ENCODE peak calls at places on chromosomes 13 and 19, in five cellular contexts. One of them, this sample, is unnamed.

GRCh38 chr19:6530385-6531162 is at the start of gene TNFSF9:
- DNase-seq in naive B cell: peak
- DNase-seq in stimulated activated CD8-positive, alpha-beta memory T cell treated with anti-CD3 and anti-CD28 coated beads, Interleukin-4, amount 100 ng/mL, for 1 hour: peak
- DNase-seq in COR-L47: no peak
- DNase-seq in nephron progenitor cell: peak
- DNase-seq in this sample: peak

GRCh38 chr19:28737021-28737525 is 475.9 kb downstream of the UQCRFS1 start:
- DNase-seq in naive B cell: no peak
- DNase-seq in stimulated activated CD8-positive, alpha-beta memory T cell treated with anti-CD3 and anti-CD28 coated beads, Interleukin-4, amount 100 ng/mL, for 1 hour: no peak
- DNase-seq in COR-L47: peak
- DNase-seq in nephron progenitor cell: no peak
- DNase-seq in this sample: peak

GRCh38 chr13:31965361-31966066 is 66.1 kb upstream of the FRY start:
- DNase-seq in naive B cell: peak
- DNase-seq in stimulated activated CD8-positive, alpha-beta memory T cell treated with anti-CD3 and anti-CD28 coated beads, Interleukin-4, amount 100 ng/mL, for 1 hour: no peak
- DNase-seq in COR-L47: no peak
- DNase-seq in nephron progenitor cell: no peak
- DNase-seq in this sample: peak

GRCh38 chr19:50725218-50725931 is 2.2 kb downstream of the CLEC11A start:
- DNase-seq in naive B cell: no peak
- DNase-seq in stimulated activated CD8-positive, alpha-beta memory T cell treated with anti-CD3 and anti-CD28 coated beads, Interleukin-4, amount 100 ng/mL, for 1 hour: no peak
- DNase-seq in COR-L47: no peak
- DNase-seq in nephron progenitor cell: no peak
- DNase-seq in this sample: no peak

GRCh38 chr19:511101-511841 is 4.0 kb downstream of the TPGS1 start:
- DNase-seq in naive B cell: peak
- DNase-seq in stimulated activated CD8-positive, alpha-beta memory T cell treated with anti-CD3 and anti-CD28 coated beads, Interleukin-4, amount 100 ng/mL, for 1 hour: peak
- DNase-seq in COR-L47: peak
- DNase-seq in nephron progenitor cell: no peak
- DNase-seq in this sample: peak

GRCh38 chr19:53927745-53928144 is 18.7 kb downstream of the CACNG7 start:
- DNase-seq in naive B cell: no peak
- DNase-seq in stimulated activated CD8-positive, alpha-beta memory T cell treated with anti-CD3 and anti-CD28 coated beads, Interleukin-4, amount 100 ng/mL, for 1 hour: no peak
- DNase-seq in COR-L47: no peak
- DNase-seq in nephron progenitor cell: peak
- DNase-seq in this sample: peak

GRCh38 chr19:1113278-1113985 is 9.6 kb downstream of the GPX4 start:
- DNase-seq in naive B cell: peak
- DNase-seq in stimulated activated CD8-positive, alpha-beta memory T cell treated with anti-CD3 and anti-CD28 coated beads, Interleukin-4, amount 100 ng/mL, for 1 hour: peak
- DNase-seq in COR-L47: peak
- DNase-seq in nephron progenitor cell: peak
- DNase-seq in this sample: peak

GRCh38 chr19:41892173-41892902 is 9.4 kb downstream of the ARHGEF1 start:
- DNase-seq in naive B cell: no peak
- DNase-seq in stimulated activated CD8-positive, alpha-beta memory T cell treated with anti-CD3 and anti-CD28 coated beads, Interleukin-4, amount 100 ng/mL, for 1 hour: no peak
- DNase-seq in COR-L47: no peak
- DNase-seq in nephron progenitor cell: no peak
- DNase-seq in this sample: no peak

GRCh38 chr19:17946965-17947784 is 14.4 kb downstream of the CCDC124 start:
- DNase-seq in naive B cell: no peak
- DNase-seq in stimulated activated CD8-positive, alpha-beta memory T cell treated with anti-CD3 and anti-CD28 coated beads, Interleukin-4, amount 100 ng/mL, for 1 hour: no peak
- DNase-seq in COR-L47: no peak
- DNase-seq in nephron progenitor cell: no peak
- DNase-seq in this sample: no peak

GRCh38 chr19:45305421-45305820 is 17.3 kb downstream of the CKM start:
- DNase-seq in naive B cell: no peak
- DNase-seq in stimulated activated CD8-positive, alpha-beta memory T cell treated with anti-CD3 and anti-CD28 coated beads, Interleukin-4, amount 100 ng/mL, for 1 hour: no peak
- DNase-seq in COR-L47: no peak
- DNase-seq in nephron progenitor cell: no peak
- DNase-seq in this sample: no peak

GRCh38 chr19:30112171-30112570 is 170.1 kb downstream of the URI1 start:
- DNase-seq in naive B cell: no peak
- DNase-seq in stimulated activated CD8-positive, alpha-beta memory T cell treated with anti-CD3 and anti-CD28 coated beads, Interleukin-4, amount 100 ng/mL, for 1 hour: no peak
- DNase-seq in COR-L47: no peak
- DNase-seq in nephron progenitor cell: no peak
- DNase-seq in this sample: no peak

GRCh38 chr19:15669440-15669839 is 3.4 kb upstream of the CYP4F12 start:
- DNase-seq in naive B cell: no peak
- DNase-seq in stimulated activated CD8-positive, alpha-beta memory T cell treated with anti-CD3 and anti-CD28 coated beads, Interleukin-4, amount 100 ng/mL, for 1 hour: no peak
- DNase-seq in COR-L47: no peak
- DNase-seq in nephron progenitor cell: no peak
- DNase-seq in this sample: no peak

GRCh38 chr13:28820099-28821051 is at the start of gene MTUS2:
- DNase-seq in naive B cell: peak
- DNase-seq in stimulated activated CD8-positive, alpha-beta memory T cell treated with anti-CD3 and anti-CD28 coated beads, Interleukin-4, amount 100 ng/mL, for 1 hour: no peak
- DNase-seq in COR-L47: no peak
- DNase-seq in nephron progenitor cell: peak
- DNase-seq in this sample: no peak

GRCh38 chr19:50803633-50804419 is 13.6 kb downstream of the ACP4 start:
- DNase-seq in naive B cell: no peak
- DNase-seq in stimulated activated CD8-positive, alpha-beta memory T cell treated with anti-CD3 and anti-CD28 coated beads, Interleukin-4, amount 100 ng/mL, for 1 hour: no peak
- DNase-seq in COR-L47: peak
- DNase-seq in nephron progenitor cell: peak
- DNase-seq in this sample: no peak

GRCh38 chr13:114038900-114039299 is 65.0 kb upstream of the C13orf46 start:
- DNase-seq in naive B cell: no peak
- DNase-seq in stimulated activated CD8-positive, alpha-beta memory T cell treated with anti-CD3 and anti-CD28 coated beads, Interleukin-4, amount 100 ng/mL, for 1 hour: no peak
- DNase-seq in COR-L47: no peak
- DNase-seq in nephron progenitor cell: no peak
- DNase-seq in this sample: no peak

GRCh38 chr19:51460164-51460992 is 2.1 kb upstream of the SIGLEC8 start:
- DNase-seq in naive B cell: no peak
- DNase-seq in stimulated activated CD8-positive, alpha-beta memory T cell treated with anti-CD3 and anti-CD28 coated beads, Interleukin-4, amount 100 ng/mL, for 1 hour: no peak
- DNase-seq in COR-L47: peak
- DNase-seq in nephron progenitor cell: no peak
- DNase-seq in this sample: no peak

GRCh38 chr13:97112451-97113152 is 109.5 kb upstream of the MBNL2 start:
- DNase-seq in naive B cell: no peak
- DNase-seq in stimulated activated CD8-positive, alpha-beta memory T cell treated with anti-CD3 and anti-CD28 coated beads, Interleukin-4, amount 100 ng/mL, for 1 hour: no peak
- DNase-seq in COR-L47: no peak
- DNase-seq in nephron progenitor cell: no peak
- DNase-seq in this sample: no peak

GRCh38 chr13:29548722-29549446 is 46.6 kb downstream of the SLC7A1 start:
- DNase-seq in naive B cell: no peak
- DNase-seq in stimulated activated CD8-positive, alpha-beta memory T cell treated with anti-CD3 and anti-CD28 coated beads, Interleukin-4, amount 100 ng/mL, for 1 hour: no peak
- DNase-seq in COR-L47: peak
- DNase-seq in nephron progenitor cell: no peak
- DNase-seq in this sample: peak

GRCh38 chr19:27794444-27795042 is 1418.4 kb downstream of the UQCRFS1 start:
- DNase-seq in naive B cell: no peak
- DNase-seq in stimulated activated CD8-positive, alpha-beta memory T cell treated with anti-CD3 and anti-CD28 coated beads, Interleukin-4, amount 100 ng/mL, for 1 hour: no peak
- DNase-seq in COR-L47: no peak
- DNase-seq in nephron progenitor cell: peak
- DNase-seq in this sample: peak

GRCh38 chr13:92074658-92075057 is 676.2 kb downstream of the GPC5 start:
- DNase-seq in naive B cell: no peak
- DNase-seq in stimulated activated CD8-positive, alpha-beta memory T cell treated with anti-CD3 and anti-CD28 coated beads, Interleukin-4, amount 100 ng/mL, for 1 hour: no peak
- DNase-seq in COR-L47: peak
- DNase-seq in nephron progenitor cell: no peak
- DNase-seq in this sample: peak

GRCh38 chr13:94233401-94233800 is 246.1 kb downstream of the DCT start:
- DNase-seq in naive B cell: no peak
- DNase-seq in stimulated activated CD8-positive, alpha-beta memory T cell treated with anti-CD3 and anti-CD28 coated beads, Interleukin-4, amount 100 ng/mL, for 1 hour: no peak
- DNase-seq in COR-L47: no peak
- DNase-seq in nephron progenitor cell: peak
- DNase-seq in this sample: peak

GRCh38 chr13:94706101-94706853 is 6.1 kb downstream of the SOX21 start:
- DNase-seq in naive B cell: no peak
- DNase-seq in stimulated activated CD8-positive, alpha-beta memory T cell treated with anti-CD3 and anti-CD28 coated beads, Interleukin-4, amount 100 ng/mL, for 1 hour: no peak
- DNase-seq in COR-L47: no peak
- DNase-seq in nephron progenitor cell: no peak
- DNase-seq in this sample: no peak

GRCh38 chr19:10748924-10749434 is 31.1 kb downstream of the DNM2 start:
- DNase-seq in naive B cell: no peak
- DNase-seq in stimulated activated CD8-positive, alpha-beta memory T cell treated with anti-CD3 and anti-CD28 coated beads, Interleukin-4, amount 100 ng/mL, for 1 hour: no peak
- DNase-seq in COR-L47: peak
- DNase-seq in nephron progenitor cell: no peak
- DNase-seq in this sample: no peak

GRCh38 chr13:102779426-102780159 is 6.0 kb upstream of the TEX30 start:
- DNase-seq in naive B cell: no peak
- DNase-seq in stimulated activated CD8-positive, alpha-beta memory T cell treated with anti-CD3 and anti-CD28 coated beads, Interleukin-4, amount 100 ng/mL, for 1 hour: no peak
- DNase-seq in COR-L47: no peak
- DNase-seq in nephron progenitor cell: no peak
- DNase-seq in this sample: no peak

GRCh38 chr19:49447485-49448431 is 3.9 kb downstream of the PIH1D1 start:
- DNase-seq in naive B cell: no peak
- DNase-seq in stimulated activated CD8-positive, alpha-beta memory T cell treated with anti-CD3 and anti-CD28 coated beads, Interleukin-4, amount 100 ng/mL, for 1 hour: no peak
- DNase-seq in COR-L47: no peak
- DNase-seq in nephron progenitor cell: peak
- DNase-seq in this sample: peak

GRCh38 chr19:2126879-2127518 is 24.4 kb downstream of the AP3D1 start:
- DNase-seq in naive B cell: no peak
- DNase-seq in stimulated activated CD8-positive, alpha-beta memory T cell treated with anti-CD3 and anti-CD28 coated beads, Interleukin-4, amount 100 ng/mL, for 1 hour: no peak
- DNase-seq in COR-L47: no peak
- DNase-seq in nephron progenitor cell: no peak
- DNase-seq in this sample: no peak

GRCh38 chr13:111079375-111079774 is 35.7 kb upstream of the ARHGEF7 start:
- DNase-seq in naive B cell: no peak
- DNase-seq in stimulated activated CD8-positive, alpha-beta memory T cell treated with anti-CD3 and anti-CD28 coated beads, Interleukin-4, amount 100 ng/mL, for 1 hour: no peak
- DNase-seq in COR-L47: no peak
- DNase-seq in nephron progenitor cell: no peak
- DNase-seq in this sample: no peak

GRCh38 chr13:97506511-97506910 is 72.5 kb downstream of the RAP2A start:
- DNase-seq in naive B cell: no peak
- DNase-seq in stimulated activated CD8-positive, alpha-beta memory T cell treated with anti-CD3 and anti-CD28 coated beads, Interleukin-4, amount 100 ng/mL, for 1 hour: no peak
- DNase-seq in COR-L47: no peak
- DNase-seq in nephron progenitor cell: no peak
- DNase-seq in this sample: no peak

GRCh38 chr19:35718345-35719041 is 690 bp downstream of the KMT2B start:
- DNase-seq in naive B cell: no peak
- DNase-seq in stimulated activated CD8-positive, alpha-beta memory T cell treated with anti-CD3 and anti-CD28 coated beads, Interleukin-4, amount 100 ng/mL, for 1 hour: no peak
- DNase-seq in COR-L47: no peak
- DNase-seq in nephron progenitor cell: peak
- DNase-seq in this sample: peak

GRCh38 chr19:17243854-17244617 is 1.7 kb downstream of the NR2F6 start:
- DNase-seq in naive B cell: no peak
- DNase-seq in stimulated activated CD8-positive, alpha-beta memory T cell treated with anti-CD3 and anti-CD28 coated beads, Interleukin-4, amount 100 ng/mL, for 1 hour: no peak
- DNase-seq in COR-L47: no peak
- DNase-seq in nephron progenitor cell: peak
- DNase-seq in this sample: no peak

GRCh38 chr19:3420909-3421619 is 54.7 kb downstream of the NFIC start:
- DNase-seq in naive B cell: no peak
- DNase-seq in stimulated activated CD8-positive, alpha-beta memory T cell treated with anti-CD3 and anti-CD28 coated beads, Interleukin-4, amount 100 ng/mL, for 1 hour: no peak
- DNase-seq in COR-L47: no peak
- DNase-seq in nephron progenitor cell: no peak
- DNase-seq in this sample: no peak

GRCh38 chr13:51455532-51455931 is 2.7 kb upstream of the INTS6 start:
- DNase-seq in naive B cell: no peak
- DNase-seq in stimulated activated CD8-positive, alpha-beta memory T cell treated with anti-CD3 and anti-CD28 coated beads, Interleukin-4, amount 100 ng/mL, for 1 hour: no peak
- DNase-seq in COR-L47: no peak
- DNase-seq in nephron progenitor cell: no peak
- DNase-seq in this sample: no peak

GRCh38 chr19:50252111-50252886 is 48.9 kb downstream of the MYH14 start:
- DNase-seq in naive B cell: peak
- DNase-seq in stimulated activated CD8-positive, alpha-beta memory T cell treated with anti-CD3 and anti-CD28 coated beads, Interleukin-4, amount 100 ng/mL, for 1 hour: no peak
- DNase-seq in COR-L47: no peak
- DNase-seq in nephron progenitor cell: peak
- DNase-seq in this sample: no peak

GRCh38 chr13:98706446-98707110 is 45.9 kb downstream of the SLC15A1 start:
- DNase-seq in naive B cell: no peak
- DNase-seq in stimulated activated CD8-positive, alpha-beta memory T cell treated with anti-CD3 and anti-CD28 coated beads, Interleukin-4, amount 100 ng/mL, for 1 hour: no peak
- DNase-seq in COR-L47: no peak
- DNase-seq in nephron progenitor cell: no peak
- DNase-seq in this sample: no peak

This sample was measured in astrocyte of the spinal cord.